ENCODE peak calls at places on chromosomes 13 and 19, in nine cellular contexts. One of them, this sample, is unnamed.

GRCh38 chr13:104422668-104423067 is 1356.5 kb upstream of the SLC10A2 start:
- DNase-seq in NCI-H446 treated with DMSO at 0.1 percent for 48 hours: no peak
- DNase-seq in NCI-H2029: no peak
- DNase-seq in IMR-90: no peak
- DNase-seq in MV-4-11: no peak
- DNase-seq in tibial nerve: no peak
- DNase-seq in effector CD4-positive, alpha-beta T cell: no peak
- DNase-seq in ecto neural progenitor cell: no peak
- DNase-seq in AML-193: no peak
- DNase-seq in this sample: no peak

GRCh38 chr19:39413269-39413902 is 917 bp downstream of the PLEKHG2 start:
- DNase-seq in AML-193: no peak
- DNase-seq in effector CD4-positive, alpha-beta T cell: peak; percentile 33
- DNase-seq in NCI-H446 treated with DMSO at 0.1 percent for 48 hours: no peak
- DNase-seq in MV-4-11: no peak
- DNase-seq in tibial nerve: no peak
- DNase-seq in IMR-90: peak; percentile 60
- DNase-seq in ecto neural progenitor cell: peak; percentile 85
- DNase-seq in NCI-H2029: no peak
- DNase-seq in this sample: no peak

GRCh38 chr19:33399745-33400681 is 26.5 kb downstream of the CEBPG start:
- DNase-seq in effector CD4-positive, alpha-beta T cell: no peak
- DNase-seq in AML-193: no peak
- DNase-seq in NCI-H2029: no peak
- DNase-seq in MV-4-11: no peak
- DNase-seq in NCI-H446 treated with DMSO at 0.1 percent for 48 hours: no peak
- DNase-seq in tibial nerve: no peak
- DNase-seq in IMR-90: no peak
- DNase-seq in ecto neural progenitor cell: no peak
- DNase-seq in this sample: no peak

GRCh38 chr19:33273881-33274662 is 28.3 kb downstream of the CEBPA start:
- DNase-seq in IMR-90: peak; percentile 84
- DNase-seq in NCI-H2029: peak; percentile 49
- DNase-seq in tibial nerve: peak; percentile 61
- DNase-seq in NCI-H446 treated with DMSO at 0.1 percent for 48 hours: no peak
- DNase-seq in ecto neural progenitor cell: no peak
- DNase-seq in effector CD4-positive, alpha-beta T cell: no peak
- DNase-seq in MV-4-11: peak; percentile 97
- DNase-seq in AML-193: peak; percentile 78
- DNase-seq in this sample: no peak

GRCh38 chr13:101242720-101243119 is 173.6 kb downstream of the NALCN start:
- DNase-seq in NCI-H2029: no peak
- DNase-seq in effector CD4-positive, alpha-beta T cell: no peak
- DNase-seq in AML-193: no peak
- DNase-seq in MV-4-11: peak; percentile 0
- DNase-seq in tibial nerve: no peak
- DNase-seq in NCI-H446 treated with DMSO at 0.1 percent for 48 hours: no peak
- DNase-seq in ecto neural progenitor cell: no peak
- DNase-seq in IMR-90: peak; percentile 28
- DNase-seq in this sample: no peak

GRCh38 chr13:50523307-50523706 is 320.2 kb downstream of the DLEU7 start:
- DNase-seq in effector CD4-positive, alpha-beta T cell: no peak
- DNase-seq in NCI-H446 treated with DMSO at 0.1 percent for 48 hours: no peak
- DNase-seq in ecto neural progenitor cell: no peak
- DNase-seq in MV-4-11: no peak
- DNase-seq in AML-193: no peak
- DNase-seq in NCI-H2029: no peak
- DNase-seq in IMR-90: no peak
- DNase-seq in tibial nerve: no peak
- DNase-seq in this sample: no peak

GRCh38 chr19:10135551-10136334 is 16.0 kb upstream of the EIF3G start:
- DNase-seq in NCI-H2029: no peak
- DNase-seq in NCI-H446 treated with DMSO at 0.1 percent for 48 hours: no peak
- DNase-seq in effector CD4-positive, alpha-beta T cell: no peak
- DNase-seq in ecto neural progenitor cell: no peak
- DNase-seq in IMR-90: no peak
- DNase-seq in MV-4-11: no peak
- DNase-seq in tibial nerve: no peak
- DNase-seq in AML-193: no peak
- DNase-seq in this sample: no peak

GRCh38 chr19:58399903-58400637 is 4.6 kb downstream of the RNF225 start:
- DNase-seq in ecto neural progenitor cell: peak; percentile 52
- DNase-seq in effector CD4-positive, alpha-beta T cell: no peak
- DNase-seq in IMR-90: no peak
- DNase-seq in NCI-H446 treated with DMSO at 0.1 percent for 48 hours: peak; percentile 84
- DNase-seq in MV-4-11: no peak
- DNase-seq in NCI-H2029: no peak
- DNase-seq in tibial nerve: no peak
- DNase-seq in AML-193: no peak
- DNase-seq in this sample: no peak

This sample was measured in NCI-H524 treated with DMSO at 0.1 percent for 48 hours.